ENCODE peak calls at places on chromosomes 2 and 18, in ten cellular contexts. One of them, this sample, is unnamed.

GRCh38 chr2:3460831-3461544 is 58.3 kb downstream of the ADI1 start:
- DNase-seq in stimulated activated CD8-positive, alpha-beta memory T cell treated with anti-CD3 and anti-CD28 coated beads, Interleukin-2, amount 100 ng/mL, for 48 hours: no peak
- DNase-seq in IMR-90: no peak
- DNase-seq in foreskin melanocyte: no peak
- DNase-seq in GM13976: no peak
- DNase-seq in anterior cingulate cortex: no peak
- DNase-seq in HT1080: no peak
- DNase-seq in stimulated activated CD4-positive, alpha-beta T cell treated with anti-CD3 and anti-CD28 coated beads, Interleukin-2, amount 100 ng/mL, for 48 hours: no peak
- DNase-seq in PC-9: no peak
- DNase-seq in substantia nigra: no peak
- DNase-seq in this sample: no peak

GRCh38 chr2:179595284-179595683 is 266.1 kb downstream of the ZNF385B start:
- DNase-seq in stimulated activated CD8-positive, alpha-beta memory T cell treated with anti-CD3 and anti-CD28 coated beads, Interleukin-2, amount 100 ng/mL, for 48 hours: no peak
- DNase-seq in IMR-90: no peak
- DNase-seq in foreskin melanocyte: no peak
- DNase-seq in GM13976: no peak
- DNase-seq in anterior cingulate cortex: no peak
- DNase-seq in HT1080: no peak
- DNase-seq in stimulated activated CD4-positive, alpha-beta T cell treated with anti-CD3 and anti-CD28 coated beads, Interleukin-2, amount 100 ng/mL, for 48 hours: no peak
- DNase-seq in PC-9: no peak
- DNase-seq in substantia nigra: no peak
- DNase-seq in this sample: no peak

GRCh38 chr18:2104620-2105462 is 466.5 kb downstream of the METTL4 start:
- DNase-seq in stimulated activated CD8-positive, alpha-beta memory T cell treated with anti-CD3 and anti-CD28 coated beads, Interleukin-2, amount 100 ng/mL, for 48 hours: peak
- DNase-seq in IMR-90: peak
- DNase-seq in foreskin melanocyte: peak
- DNase-seq in GM13976: peak
- DNase-seq in anterior cingulate cortex: peak
- DNase-seq in HT1080: peak
- DNase-seq in stimulated activated CD4-positive, alpha-beta T cell treated with anti-CD3 and anti-CD28 coated beads, Interleukin-2, amount 100 ng/mL, for 48 hours: peak
- DNase-seq in PC-9: no peak
- DNase-seq in substantia nigra: peak
- DNase-seq in this sample: peak

GRCh38 chr18:58455318-58455950 is 173.5 kb downstream of the ALPK2 start:
- DNase-seq in stimulated activated CD8-positive, alpha-beta memory T cell treated with anti-CD3 and anti-CD28 coated beads, Interleukin-2, amount 100 ng/mL, for 48 hours: peak
- DNase-seq in IMR-90: no peak
- DNase-seq in foreskin melanocyte: no peak
- DNase-seq in GM13976: no peak
- DNase-seq in anterior cingulate cortex: no peak
- DNase-seq in HT1080: peak
- DNase-seq in stimulated activated CD4-positive, alpha-beta T cell treated with anti-CD3 and anti-CD28 coated beads, Interleukin-2, amount 100 ng/mL, for 48 hours: no peak
- DNase-seq in PC-9: no peak
- DNase-seq in substantia nigra: no peak
- DNase-seq in this sample: no peak

GRCh38 chr2:88024509-88024908 is 8.2 kb upstream of the RNU2-63P start:
- DNase-seq in stimulated activated CD8-positive, alpha-beta memory T cell treated with anti-CD3 and anti-CD28 coated beads, Interleukin-2, amount 100 ng/mL, for 48 hours: no peak
- DNase-seq in IMR-90: no peak
- DNase-seq in foreskin melanocyte: no peak
- DNase-seq in GM13976: no peak
- DNase-seq in anterior cingulate cortex: no peak
- DNase-seq in HT1080: no peak
- DNase-seq in stimulated activated CD4-positive, alpha-beta T cell treated with anti-CD3 and anti-CD28 coated beads, Interleukin-2, amount 100 ng/mL, for 48 hours: no peak
- DNase-seq in PC-9: no peak
- DNase-seq in substantia nigra: no peak
- DNase-seq in this sample: no peak

GRCh38 chr2:110116033-110116710 is 550 bp upstream of the MALL start:
- DNase-seq in stimulated activated CD8-positive, alpha-beta memory T cell treated with anti-CD3 and anti-CD28 coated beads, Interleukin-2, amount 100 ng/mL, for 48 hours: no peak
- DNase-seq in IMR-90: peak
- DNase-seq in foreskin melanocyte: no peak
- DNase-seq in GM13976: peak
- DNase-seq in anterior cingulate cortex: no peak
- DNase-seq in HT1080: peak
- DNase-seq in stimulated activated CD4-positive, alpha-beta T cell treated with anti-CD3 and anti-CD28 coated beads, Interleukin-2, amount 100 ng/mL, for 48 hours: no peak
- DNase-seq in PC-9: peak
- DNase-seq in substantia nigra: no peak
- DNase-seq in this sample: no peak

GRCh38 chr2:62938126-62938525 is 112.5 kb upstream of the OTX1 start:
- DNase-seq in stimulated activated CD8-positive, alpha-beta memory T cell treated with anti-CD3 and anti-CD28 coated beads, Interleukin-2, amount 100 ng/mL, for 48 hours: no peak
- DNase-seq in IMR-90: peak
- DNase-seq in foreskin melanocyte: no peak
- DNase-seq in GM13976: no peak
- DNase-seq in anterior cingulate cortex: no peak
- DNase-seq in HT1080: no peak
- DNase-seq in stimulated activated CD4-positive, alpha-beta T cell treated with anti-CD3 and anti-CD28 coated beads, Interleukin-2, amount 100 ng/mL, for 48 hours: no peak
- DNase-seq in PC-9: no peak
- DNase-seq in substantia nigra: no peak
- DNase-seq in this sample: no peak

GRCh38 chr2:205011031-205011430 is 465.8 kb downstream of the PARD3B start:
- DNase-seq in stimulated activated CD8-positive, alpha-beta memory T cell treated with anti-CD3 and anti-CD28 coated beads, Interleukin-2, amount 100 ng/mL, for 48 hours: no peak
- DNase-seq in IMR-90: peak
- DNase-seq in foreskin melanocyte: no peak
- DNase-seq in GM13976: no peak
- DNase-seq in anterior cingulate cortex: no peak
- DNase-seq in HT1080: no peak
- DNase-seq in stimulated activated CD4-positive, alpha-beta T cell treated with anti-CD3 and anti-CD28 coated beads, Interleukin-2, amount 100 ng/mL, for 48 hours: no peak
- DNase-seq in PC-9: no peak
- DNase-seq in substantia nigra: no peak
- DNase-seq in this sample: no peak

GRCh38 chr2:45669109-45669508 is 17.6 kb downstream of the PRKCE start:
- DNase-seq in stimulated activated CD8-positive, alpha-beta memory T cell treated with anti-CD3 and anti-CD28 coated beads, Interleukin-2, amount 100 ng/mL, for 48 hours: no peak
- DNase-seq in IMR-90: peak
- DNase-seq in foreskin melanocyte: peak
- DNase-seq in GM13976: no peak
- DNase-seq in anterior cingulate cortex: no peak
- DNase-seq in HT1080: peak
- DNase-seq in stimulated activated CD4-positive, alpha-beta T cell treated with anti-CD3 and anti-CD28 coated beads, Interleukin-2, amount 100 ng/mL, for 48 hours: no peak
- DNase-seq in PC-9: no peak
- DNase-seq in substantia nigra: no peak
- DNase-seq in this sample: no peak

GRCh38 chr2:85164145-85164559 is 31.0 kb downstream of the TCF7L1 start:
- DNase-seq in stimulated activated CD8-positive, alpha-beta memory T cell treated with anti-CD3 and anti-CD28 coated beads, Interleukin-2, amount 100 ng/mL, for 48 hours: no peak
- DNase-seq in IMR-90: no peak
- DNase-seq in foreskin melanocyte: no peak
- DNase-seq in GM13976: no peak
- DNase-seq in anterior cingulate cortex: no peak
- DNase-seq in HT1080: no peak
- DNase-seq in stimulated activated CD4-positive, alpha-beta T cell treated with anti-CD3 and anti-CD28 coated beads, Interleukin-2, amount 100 ng/mL, for 48 hours: no peak
- DNase-seq in PC-9: no peak
- DNase-seq in substantia nigra: no peak
- DNase-seq in this sample: no peak

GRCh38 chr2:186532891-186533290 is 46.8 kb downstream of the ZC3H15 start:
- DNase-seq in stimulated activated CD8-positive, alpha-beta memory T cell treated with anti-CD3 and anti-CD28 coated beads, Interleukin-2, amount 100 ng/mL, for 48 hours: no peak
- DNase-seq in IMR-90: no peak
- DNase-seq in foreskin melanocyte: no peak
- DNase-seq in GM13976: no peak
- DNase-seq in anterior cingulate cortex: no peak
- DNase-seq in HT1080: peak
- DNase-seq in stimulated activated CD4-positive, alpha-beta T cell treated with anti-CD3 and anti-CD28 coated beads, Interleukin-2, amount 100 ng/mL, for 48 hours: no peak
- DNase-seq in PC-9: no peak
- DNase-seq in substantia nigra: no peak
- DNase-seq in this sample: no peak

GRCh38 chr2:81276595-81276994 is 972.0 kb upstream of the LRRTM1 start:
- DNase-seq in stimulated activated CD8-positive, alpha-beta memory T cell treated with anti-CD3 and anti-CD28 coated beads, Interleukin-2, amount 100 ng/mL, for 48 hours: no peak
- DNase-seq in IMR-90: no peak
- DNase-seq in foreskin melanocyte: no peak
- DNase-seq in GM13976: no peak
- DNase-seq in anterior cingulate cortex: no peak
- DNase-seq in HT1080: peak
- DNase-seq in stimulated activated CD4-positive, alpha-beta T cell treated with anti-CD3 and anti-CD28 coated beads, Interleukin-2, amount 100 ng/mL, for 48 hours: no peak
- DNase-seq in PC-9: no peak
- DNase-seq in substantia nigra: no peak
- DNase-seq in this sample: no peak

GRCh38 chr2:219116776-219117646 is 43.6 kb downstream of the NHEJ1 start:
- DNase-seq in stimulated activated CD8-positive, alpha-beta memory T cell treated with anti-CD3 and anti-CD28 coated beads, Interleukin-2, amount 100 ng/mL, for 48 hours: no peak
- DNase-seq in IMR-90: no peak
- DNase-seq in foreskin melanocyte: no peak
- DNase-seq in GM13976: no peak
- DNase-seq in anterior cingulate cortex: no peak
- DNase-seq in HT1080: no peak
- DNase-seq in stimulated activated CD4-positive, alpha-beta T cell treated with anti-CD3 and anti-CD28 coated beads, Interleukin-2, amount 100 ng/mL, for 48 hours: no peak
- DNase-seq in PC-9: no peak
- DNase-seq in substantia nigra: no peak
- DNase-seq in this sample: no peak

GRCh38 chr2:121869873-121870272 is 114.4 kb downstream of the TSN start:
- DNase-seq in stimulated activated CD8-positive, alpha-beta memory T cell treated with anti-CD3 and anti-CD28 coated beads, Interleukin-2, amount 100 ng/mL, for 48 hours: no peak
- DNase-seq in IMR-90: no peak
- DNase-seq in foreskin melanocyte: no peak
- DNase-seq in GM13976: no peak
- DNase-seq in anterior cingulate cortex: no peak
- DNase-seq in HT1080: no peak
- DNase-seq in stimulated activated CD4-positive, alpha-beta T cell treated with anti-CD3 and anti-CD28 coated beads, Interleukin-2, amount 100 ng/mL, for 48 hours: no peak
- DNase-seq in PC-9: no peak
- DNase-seq in substantia nigra: no peak
- DNase-seq in this sample: no peak

GRCh38 chr18:1012775-1013174 is 108.1 kb downstream of the ADCYAP1 start:
- DNase-seq in stimulated activated CD8-positive, alpha-beta memory T cell treated with anti-CD3 and anti-CD28 coated beads, Interleukin-2, amount 100 ng/mL, for 48 hours: no peak
- DNase-seq in IMR-90: no peak
- DNase-seq in foreskin melanocyte: no peak
- DNase-seq in GM13976: no peak
- DNase-seq in anterior cingulate cortex: no peak
- DNase-seq in HT1080: no peak
- DNase-seq in stimulated activated CD4-positive, alpha-beta T cell treated with anti-CD3 and anti-CD28 coated beads, Interleukin-2, amount 100 ng/mL, for 48 hours: no peak
- DNase-seq in PC-9: no peak
- DNase-seq in substantia nigra: no peak
- DNase-seq in this sample: no peak

GRCh38 chr18:29063346-29063745 is 886.4 kb upstream of the CDH2 start:
- DNase-seq in stimulated activated CD8-positive, alpha-beta memory T cell treated with anti-CD3 and anti-CD28 coated beads, Interleukin-2, amount 100 ng/mL, for 48 hours: no peak
- DNase-seq in IMR-90: peak
- DNase-seq in foreskin melanocyte: no peak
- DNase-seq in GM13976: no peak
- DNase-seq in anterior cingulate cortex: no peak
- DNase-seq in HT1080: no peak
- DNase-seq in stimulated activated CD4-positive, alpha-beta T cell treated with anti-CD3 and anti-CD28 coated beads, Interleukin-2, amount 100 ng/mL, for 48 hours: no peak
- DNase-seq in PC-9: no peak
- DNase-seq in substantia nigra: no peak
- DNase-seq in this sample: no peak

GRCh38 chr2:152950125-152950524 is 231.7 kb downstream of the ARL6IP6 start:
- DNase-seq in stimulated activated CD8-positive, alpha-beta memory T cell treated with anti-CD3 and anti-CD28 coated beads, Interleukin-2, amount 100 ng/mL, for 48 hours: no peak
- DNase-seq in IMR-90: no peak
- DNase-seq in foreskin melanocyte: no peak
- DNase-seq in GM13976: no peak
- DNase-seq in anterior cingulate cortex: no peak
- DNase-seq in HT1080: peak
- DNase-seq in stimulated activated CD4-positive, alpha-beta T cell treated with anti-CD3 and anti-CD28 coated beads, Interleukin-2, amount 100 ng/mL, for 48 hours: no peak
- DNase-seq in PC-9: no peak
- DNase-seq in substantia nigra: no peak
- DNase-seq in this sample: no peak

GRCh38 chr2:191499874-191500565 is 177.9 kb upstream of the NABP1 start:
- DNase-seq in stimulated activated CD8-positive, alpha-beta memory T cell treated with anti-CD3 and anti-CD28 coated beads, Interleukin-2, amount 100 ng/mL, for 48 hours: no peak
- DNase-seq in IMR-90: peak
- DNase-seq in foreskin melanocyte: no peak
- DNase-seq in GM13976: no peak
- DNase-seq in anterior cingulate cortex: no peak
- DNase-seq in HT1080: no peak
- DNase-seq in stimulated activated CD4-positive, alpha-beta T cell treated with anti-CD3 and anti-CD28 coated beads, Interleukin-2, amount 100 ng/mL, for 48 hours: no peak
- DNase-seq in PC-9: no peak
- DNase-seq in substantia nigra: no peak
- DNase-seq in this sample: no peak

GRCh38 chr2:101985101-101985792 is 6.5 kb upstream of the IL1R2 start:
- DNase-seq in stimulated activated CD8-positive, alpha-beta memory T cell treated with anti-CD3 and anti-CD28 coated beads, Interleukin-2, amount 100 ng/mL, for 48 hours: no peak
- DNase-seq in IMR-90: no peak
- DNase-seq in foreskin melanocyte: no peak
- DNase-seq in GM13976: no peak
- DNase-seq in anterior cingulate cortex: no peak
- DNase-seq in HT1080: no peak
- DNase-seq in stimulated activated CD4-positive, alpha-beta T cell treated with anti-CD3 and anti-CD28 coated beads, Interleukin-2, amount 100 ng/mL, for 48 hours: no peak
- DNase-seq in PC-9: peak
- DNase-seq in substantia nigra: no peak
- DNase-seq in this sample: no peak

GRCh38 chr18:79802298-79802697 is 4.6 kb downstream of the KCNG2 start:
- DNase-seq in stimulated activated CD8-positive, alpha-beta memory T cell treated with anti-CD3 and anti-CD28 coated beads, Interleukin-2, amount 100 ng/mL, for 48 hours: no peak
- DNase-seq in IMR-90: no peak
- DNase-seq in foreskin melanocyte: no peak
- DNase-seq in GM13976: no peak
- DNase-seq in anterior cingulate cortex: no peak
- DNase-seq in HT1080: no peak
- DNase-seq in stimulated activated CD4-positive, alpha-beta T cell treated with anti-CD3 and anti-CD28 coated beads, Interleukin-2, amount 100 ng/mL, for 48 hours: no peak
- DNase-seq in PC-9: no peak
- DNase-seq in substantia nigra: no peak
- DNase-seq in this sample: no peak

GRCh38 chr2:9739508-9739907 is 103.8 kb upstream of the TAF1B start:
- DNase-seq in stimulated activated CD8-positive, alpha-beta memory T cell treated with anti-CD3 and anti-CD28 coated beads, Interleukin-2, amount 100 ng/mL, for 48 hours: peak
- DNase-seq in IMR-90: no peak
- DNase-seq in foreskin melanocyte: no peak
- DNase-seq in GM13976: peak
- DNase-seq in anterior cingulate cortex: no peak
- DNase-seq in HT1080: no peak
- DNase-seq in stimulated activated CD4-positive, alpha-beta T cell treated with anti-CD3 and anti-CD28 coated beads, Interleukin-2, amount 100 ng/mL, for 48 hours: no peak
- DNase-seq in PC-9: no peak
- DNase-seq in substantia nigra: no peak
- DNase-seq in this sample: no peak

This sample was measured in GM18507.